ENCODE peak calls at places on chromosomes 1 and 21, in five cellular contexts. X, I, O, Q and N are unnamed samples.

GRCh38 chr1:227890451-227891222 is 57.1 kb downstream of the WNT9A start:
- DNase-seq in X (no peak), I (no peak), O (no peak), Q (peak), N (no peak)

GRCh38 chr1:82813351-82813750 is 1012.6 kb downstream of the ADGRL2 start:
- DNase-seq in X (no peak), I (no peak), O (no peak), Q (no peak), N (no peak)

GRCh38 chr1:33563702-33564101 is 91.3 kb downstream of the ZSCAN20 start:
- DNase-seq in X (no peak), I (no peak), O (no peak), Q (no peak), N (no peak)

GRCh38 chr1:200644021-200644420 is 23.5 kb upstream of the KIF14 start:
- DNase-seq in X (no peak), I (no peak), O (no peak), Q (no peak), N (no peak)

GRCh38 chr1:30038134-30039025 is 685.0 kb downstream of the MATN1 start:
- DNase-seq in X (no peak), I (no peak), O (no peak), Q (no peak), N (no peak)

GRCh38 chr1:205229399-205229861 is 1.7 kb downstream of the TMCC2 start:
- DNase-seq in X (peak), I (peak), O (peak), Q (peak), N (no peak)

GRCh38 chr1:41599912-41600311 is 115.4 kb upstream of the EDN2 start:
- DNase-seq in X (no peak), I (peak), O (no peak), Q (no peak), N (no peak)

GRCh38 chr1:19210772-19211549 is 895 bp upstream of the UBR4 start:
- DNase-seq in X (no peak), I (no peak), O (no peak), Q (no peak), N (no peak)

GRCh38 chr1:218463194-218464156 is 118.3 kb downstream of the TGFB2 start:
- DNase-seq in X (no peak), I (peak), O (peak), Q (peak), N (no peak)

GRCh38 chr1:11283148-11283547 is 10.2 kb downstream of the UBIAD1 start:
- DNase-seq in X (no peak), I (no peak), O (no peak), Q (no peak), N (no peak)

GRCh38 chr1:54506594-54506993 is 41.4 kb upstream of the ACOT11 start:
- DNase-seq in X (no peak), I (no peak), O (no peak), Q (no peak), N (no peak)

GRCh38 chr1:228242313-228242864 is 34.5 kb downstream of the OBSCN start:
- DNase-seq in X (no peak), I (no peak), O (no peak), Q (no peak), N (no peak)

GRCh38 chr1:65493792-65494191 is 73.3 kb downstream of the LEPR start:
- DNase-seq in X (no peak), I (no peak), O (no peak), Q (no peak), N (no peak)

GRCh38 chr1:181504294-181505115 is 21.2 kb downstream of the CACNA1E start:
- DNase-seq in X (no peak), I (peak), O (no peak), Q (no peak), N (no peak)

GRCh38 chr1:201114245-201115131 is 2.3 kb upstream of the CACNA1S start:
- DNase-seq in X (peak), I (peak), O (peak), Q (peak), N (peak)

GRCh38 chr1:207151920-207152319 is 47.9 kb downstream of the C4BPA start:
- DNase-seq in X (no peak), I (no peak), O (no peak), Q (no peak), N (no peak)

GRCh38 chr1:222896630-222897526 is 82.0 kb downstream of the DISP1 start:
- DNase-seq in X (no peak), I (no peak), O (no peak), Q (no peak), N (no peak)

GRCh38 chr1:194658090-194658439 is 1471.7 kb upstream of the B3GALT2 start:
- DNase-seq in X (no peak), I (peak), O (no peak), Q (no peak), N (peak)

GRCh38 chr1:79264975-79265818 is 258.7 kb upstream of the ADGRL4 start:
- DNase-seq in X (no peak), I (no peak), O (no peak), Q (no peak), N (no peak)

GRCh38 chr1:69533343-69533742 is 34.4 kb upstream of the LRRC7 start:
- DNase-seq in X (no peak), I (no peak), O (no peak), Q (no peak), N (no peak)

GRCh38 chr1:11960710-11961109 is 19.5 kb upstream of the MFN2 start:
- DNase-seq in X (no peak), I (no peak), O (no peak), Q (peak), N (no peak)

GRCh38 chr1:15454256-15454655 is 2.3 kb upstream of the CELA2A start:
- DNase-seq in X (no peak), I (no peak), O (no peak), Q (no peak), N (no peak)

GRCh38 chr21:38760017-38760761 is 45.5 kb upstream of the ETS2 start:
- DNase-seq in X (no peak), I (no peak), O (no peak), Q (no peak), N (no peak)

GRCh38 chr1:16215882-16216753 is 3.7 kb upstream of the ARHGEF19 start:
- DNase-seq in X (peak), I (no peak), O (peak), Q (peak), N (no peak)

GRCh38 chr1:19432943-19433609 is 52.3 kb downstream of the CAPZB start:
- DNase-seq in X (no peak), I (no peak), O (no peak), Q (no peak), N (no peak)

GRCh38 chr1:92951141-92951582 is 10.1 kb downstream of the DIPK1A start:
- DNase-seq in X (peak), I (peak), O (no peak), Q (no peak), N (peak)

GRCh38 chr1:19009126-19009881 is 52.8 kb upstream of the IFFO2 start:
- DNase-seq in X (no peak), I (no peak), O (no peak), Q (peak), N (no peak)

GRCh38 chr1:16324456-16324890 is 27.8 kb downstream of the FBXO42 start:
- DNase-seq in X (no peak), I (peak), O (no peak), Q (peak), N (no peak)

GRCh38 chr21:20591294-20591693 is 406.9 kb upstream of the NCAM2 start:
- DNase-seq in X (no peak), I (peak), O (no peak), Q (no peak), N (no peak)

GRCh38 chr1:55472784-55473183 is 257.6 kb upstream of the USP24 start:
- DNase-seq in X (no peak), I (no peak), O (no peak), Q (no peak), N (no peak)

GRCh38 chr1:94070746-94071318 is 50.1 kb downstream of the ABCA4 start:
- DNase-seq in X (no peak), I (no peak), O (no peak), Q (no peak), N (no peak)

GRCh38 chr1:206833741-206834140 is 31.7 kb upstream of the IL20 start:
- DNase-seq in X (no peak), I (no peak), O (no peak), Q (no peak), N (no peak)

GRCh38 chr1:53698381-53698980 is 40.5 kb downstream of the GLIS1 start:
- DNase-seq in X (no peak), I (no peak), O (no peak), Q (no peak), N (no peak)

GRCh38 chr21:44484498-44485253 is 29.4 kb downstream of the LRRC3 start:
- DNase-seq in X (no peak), I (no peak), O (no peak), Q (no peak), N (no peak)

GRCh38 chr1:84749427-84749826 is 59.2 kb upstream of the SSX2IP start:
- DNase-seq in X (no peak), I (no peak), O (no peak), Q (no peak), N (no peak)

GRCh38 chr1:3560199-3560955 is 50.9 kb downstream of the MEGF6 start:
- DNase-seq in X (no peak), I (no peak), O (no peak), Q (no peak), N (no peak)

GRCh38 chr1:211920141-211920572 is 89.6 kb upstream of the LPGAT1 start:
- DNase-seq in X (no peak), I (no peak), O (peak), Q (peak), N (no peak)

GRCh38 chr1:68600049-68600661 is 103.3 kb upstream of the DEPDC1 start:
- DNase-seq in X (no peak), I (no peak), O (no peak), Q (no peak), N (peak)

GRCh38 chr1:89523597-89524368 is 846 bp upstream of the LRRC8B start:
- DNase-seq in X (peak), I (peak), O (no peak), Q (peak), N (no peak)